ENCODE peak calls at places on chromosome 22, in four cellular contexts. C is activated CD8-positive, alpha-beta memory T cell treated with anti-CD3 and anti-CD28 coated beads, Interleukin-2, amount 50 U/mL, for 48 hours; N is NCI-H1105; R is astrocyte of the spinal cord. Z is an unnamed sample.
A peak's percentile ranks its signal among the peaks of the same experiment; 100 is the strongest.

GRCh38 chr22:26168199-26168915 is 905 bp upstream of the SEZ6L start:
- DNase-seq in C (no peak), N (no peak), R (no peak), Z (no peak)

GRCh38 chr22:44317163-44317455 is 4.4 kb upstream of the SHISAL1 start:
- DNase-seq in C (no peak), N (no peak), R (no peak), Z (no peak)

GRCh38 chr22:48581206-48581766 is 1246.4 kb downstream of the BRD1 start:
- DNase-seq in C (no peak), N (no peak), R (no peak), Z (no peak)

GRCh38 chr22:50177537-50178470 is 7.3 kb downstream of the PANX2 start:
- DNase-seq in C (no peak), N (no peak), R (no peak), Z (no peak)

GRCh38 chr22:40509401-40510134 is 127.0 kb downstream of the MRTFA start:
- DNase-seq in C (no peak), N (no peak), R (peak; percentile 92), Z (peak; percentile 94)

GRCh38 chr22:47294222-47294532 is 531.7 kb downstream of the TBC1D22A start:
- DNase-seq in C (peak; percentile 18), N (no peak), R (peak; percentile 76), Z (no peak)

GRCh38 chr22:39135092-39135896 is 17.2 kb downstream of the CBX7 start:
- DNase-seq in C (no peak), N (peak; percentile 10), R (peak; percentile 31), Z (no peak)

GRCh38 chr22:21695432-21696085 is 29.7 kb downstream of the PPIL2 start:
- DNase-seq in C (no peak), N (no peak), R (no peak), Z (no peak)

GRCh38 chr22:29187831-29188230 is 17.9 kb upstream of the EMID1 start:
- DNase-seq in C (no peak), N (no peak), R (no peak), Z (no peak)

GRCh38 chr22:38243007-38243775 is 29.6 kb downstream of the TMEM184B start:
- DNase-seq in C (no peak), N (peak; percentile 94), R (peak; percentile 73), Z (no peak)

GRCh38 chr22:19167106-19167869 is 11.2 kb downstream of the SLC25A1 start:
- DNase-seq in C (no peak), N (no peak), R (no peak), Z (no peak)

GRCh38 chr22:43266117-43266516 is 77.1 kb downstream of the SCUBE1 start:
- DNase-seq in C (no peak), N (no peak), R (no peak), Z (no peak)

GRCh38 chr22:36562261-36562835 is 33.4 kb upstream of the EIF3D start:
- DNase-seq in C (no peak), N (no peak), R (peak; percentile 16), Z (no peak)